ENCODE peak calls at places on chromosomes 5 and 9, in seven cellular contexts. R, M, N, W, K, E and F are unnamed samples.

GRCh38 chr5:58764199-58764598 is 181.3 kb downstream of the RAB3C start:
- DNase-seq in N (no peak), E (no peak), K (no peak), R (no peak), W (no peak), M (peak; percentile 82), F (no peak)

GRCh38 chr9:129164246-129164930 is 13.7 kb downstream of the IER5L start:
- DNase-seq in R (no peak), W (no peak), E (peak; percentile 17), M (no peak), K (no peak), N (peak; percentile 53), F (no peak)

GRCh38 chr5:77174526-77174925 is 36.0 kb upstream of the PDE8B start:
- DNase-seq in W (no peak), R (no peak), E (no peak), N (no peak), M (no peak), K (no peak), F (no peak)

GRCh38 chr9:137054932-137055384 is 1.1 kb upstream of the ENTPD2 start:
- DNase-seq in W (no peak), N (no peak), R (no peak), E (no peak), M (no peak), K (no peak), F (no peak)

GRCh38 chr5:176542596-176543427 is 5.6 kb upstream of the RNF44 start:
- DNase-seq in E (peak; percentile 32), R (peak; percentile 55), W (no peak), K (no peak), M (peak; percentile 50), N (peak; percentile 23), F (peak; percentile 71)

GRCh38 chr5:151565971-151566370 is 25.2 kb downstream of the FAT2 start:
- DNase-seq in N (no peak), W (no peak), M (no peak), R (no peak), E (no peak), K (no peak), F (no peak)

GRCh38 chr9:35423499-35423898 is 66.4 kb upstream of the RUSC2 start:
- DNase-seq in M (no peak), W (no peak), K (no peak), N (peak; percentile 65), R (no peak), E (no peak), F (no peak)

GRCh38 chr9:76218868-76219462 is 175.3 kb downstream of the RFK start:
- DNase-seq in W (no peak), E (no peak), R (peak; percentile 17), N (no peak), K (no peak), M (peak; percentile 32), F (peak; percentile 81)

GRCh38 chr9:125878241-125878640 is 131.1 kb downstream of the PBX3 start:
- DNase-seq in K (peak; percentile 5), W (no peak), N (no peak), M (no peak), E (no peak), R (no peak), F (no peak)

GRCh38 chr5:140468188-140468587 is 66.6 kb downstream of the ANKHD1 start:
- DNase-seq in K (no peak), W (no peak), M (no peak), R (no peak), E (no peak), N (no peak), F (no peak)

GRCh38 chr9:98536542-98537173 is 172.1 kb downstream of the GABBR2 start:
- DNase-seq in M (peak; percentile 52), E (no peak), R (no peak), W (peak; percentile 76), N (no peak), K (peak; percentile 15), F (peak; percentile 60)

GRCh38 chr9:37693265-37693664 is 42.5 kb downstream of the FRMPD1 start:
- DNase-seq in R (no peak), K (no peak), W (no peak), M (peak; percentile 14), E (no peak), N (peak; percentile 20), F (no peak)

GRCh38 chr5:81820315-81820636 is 69.4 kb upstream of the SSBP2 start:
- DNase-seq in R (no peak), M (no peak), W (no peak), K (no peak), N (no peak), E (no peak), F (no peak)

GRCh38 chr5:81817980-81818379 is 67.1 kb upstream of the SSBP2 start:
- DNase-seq in E (no peak), R (no peak), M (no peak), W (no peak), K (no peak), N (no peak), F (no peak)

GRCh38 chr5:81815318-81815717 is 64.4 kb upstream of the SSBP2 start:
- DNase-seq in W (no peak), E (no peak), K (no peak), N (no peak), M (no peak), R (no peak), F (no peak)

GRCh38 chr5:81819556-81820314 is 68.8 kb upstream of the SSBP2 start:
- DNase-seq in N (peak; percentile 61), K (no peak), M (no peak), E (no peak), R (no peak), W (no peak), F (no peak)

GRCh38 chr5:81817086-81817485 is 66.2 kb upstream of the SSBP2 start:
- DNase-seq in N (no peak), R (no peak), E (no peak), W (no peak), K (no peak), M (no peak), F (no peak)
- H4K8ac ChIP-seq in N (no peak overlapping the region), R (no peak overlapping the region), E (no peak overlapping the region), W (no peak overlapping the region), K (no peak overlapping the region), M (no peak overlapping the region), F (no peak overlapping the region)

GRCh38 chr5:1002271-1002546 is 6.4 kb upstream of the NKD2 start:
- DNase-seq in N (no peak), E (no peak), W (no peak), K (no peak), M (no peak), R (no peak), F (no peak)

GRCh38 chr5:1002836-1003235 is 5.8 kb upstream of the NKD2 start:
- DNase-seq in N (no peak), M (no peak), R (no peak), E (no peak), W (no peak), K (no peak), F (no peak)

GRCh38 chr5:1001406-1002270 is 7.0 kb upstream of the NKD2 start:
- DNase-seq in M (no peak), E (no peak), K (no peak), W (no peak), R (no peak), N (no peak), F (no peak)

GRCh38 chr5:1004598-1005361 is 3.8 kb upstream of the NKD2 start:
- DNase-seq in N (peak; percentile 16), R (peak; percentile 56), W (no peak), E (peak; percentile 77), K (no peak), M (peak; percentile 19), F (peak; percentile 84)

DNA sequence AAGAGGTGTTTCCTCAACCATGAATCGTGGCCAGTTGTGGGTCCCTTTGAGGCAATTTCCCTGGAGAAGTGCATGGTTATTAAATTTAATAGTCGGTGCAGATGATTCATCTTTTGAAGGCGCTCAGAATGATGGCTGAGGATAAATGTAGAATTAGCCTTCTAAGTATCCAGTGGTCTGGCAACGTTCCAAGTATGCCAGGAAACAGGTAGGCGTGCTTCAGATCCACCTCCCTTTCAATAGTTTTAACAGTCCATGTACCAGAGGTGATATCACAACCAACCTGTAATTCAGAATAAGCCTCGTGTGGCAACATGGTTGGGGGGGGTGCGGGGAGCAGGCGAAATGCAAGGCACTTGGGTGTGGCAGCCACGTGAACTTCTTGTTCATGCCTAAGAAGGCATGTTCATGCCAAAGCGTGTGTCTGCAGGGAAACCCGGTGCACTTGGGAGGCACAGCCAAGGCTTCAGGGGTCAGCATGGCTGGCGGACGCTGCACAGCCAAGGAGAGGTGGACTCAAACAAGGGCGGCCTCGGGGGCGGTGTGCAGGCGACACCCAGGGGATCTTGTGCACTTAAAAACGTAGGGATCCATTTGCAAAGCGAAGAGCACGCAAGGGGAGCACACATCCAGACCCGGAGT is 5.2 kb upstream of the NKD2 start:
- DNase-seq in N (no peak), E (no peak), W (no peak), M (peak; percentile 14), K (no peak), R (no peak), F (no peak)
- H3K18ac ChIP-seq in N (no peak overlapping the region), E (no peak overlapping the region), W (no peak overlapping the region), M (no peak overlapping the region), K (no peak overlapping the region), R (peak overlapping the region; percentile 96), F (no peak overlapping the region)

DNA sequence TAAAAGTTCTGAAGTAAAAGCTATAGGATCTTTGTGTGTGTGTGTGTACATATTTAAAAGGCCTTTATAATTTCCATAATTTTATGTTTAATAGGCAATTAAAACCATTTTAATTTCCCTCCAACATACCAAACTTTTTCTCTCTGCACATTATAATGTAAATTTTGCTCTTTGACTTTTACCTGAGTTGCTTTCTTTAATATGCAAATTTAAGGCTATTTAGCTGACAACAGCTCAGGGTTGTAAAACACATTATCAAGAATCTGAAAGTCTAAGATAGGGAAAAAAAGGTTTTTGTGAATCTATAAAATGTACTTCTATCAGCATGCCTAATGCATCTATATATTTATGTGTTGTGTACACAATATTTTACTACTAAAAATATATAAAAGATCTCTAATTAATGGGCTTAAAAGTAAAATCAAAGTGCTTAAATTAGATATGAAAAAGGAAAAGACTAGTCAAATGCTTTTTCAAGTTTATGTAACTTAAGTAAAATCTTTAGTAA is 239.6 kb upstream of the RAI14 start:
- DNase-seq in R (no peak), W (no peak), E (no peak), K (no peak), N (no peak), M (no peak), F (no peak)
- H3K4ac ChIP-seq in R (no peak overlapping the region), W (no peak overlapping the region), E (no peak overlapping the region), K (no peak overlapping the region), N (no peak overlapping the region), M (no peak overlapping the region), F (no peak overlapping the region)

DNA sequence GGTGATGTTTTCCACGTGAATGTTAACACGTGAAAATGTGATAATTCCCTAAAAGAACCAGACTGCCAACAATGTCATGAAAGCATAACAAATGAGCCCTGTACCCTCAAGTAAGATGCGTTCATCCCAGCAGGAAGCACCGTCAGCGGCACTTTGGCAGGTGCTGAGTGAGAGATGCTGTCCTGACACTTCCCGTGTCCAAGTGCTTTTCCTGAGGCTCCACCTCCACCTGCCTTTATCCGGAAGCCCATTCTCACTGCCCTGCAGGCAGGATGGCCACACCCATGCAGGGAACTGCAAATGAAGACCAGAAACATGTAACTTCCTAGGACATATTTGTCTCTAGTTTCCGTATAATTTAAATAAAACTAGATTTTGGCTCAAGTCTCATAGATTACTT is 238.0 kb upstream of the IRX2 start:
- DNase-seq in K (no peak), E (no peak), W (no peak), N (no peak), M (no peak), R (no peak), F (peak; percentile 4)
- H4K8ac ChIP-seq in K (no peak overlapping the region), E (no peak overlapping the region), W (no peak overlapping the region), N (no peak overlapping the region), M (no peak overlapping the region), R (no peak overlapping the region), F (no peak overlapping the region)